ENCODE peak calls at places on chromosomes 7 and 10, in ten cellular contexts. I, P, N, L, S, Y, R, G, T and J are unnamed samples.

GRCh38 chr7:82288769-82289535 is 154.6 kb downstream of the CACNA2D1 start:
- DNase-seq in S (no peak), P (no peak), N (no peak), L (no peak), R (no peak), Y (no peak), T (peak), I (no peak), G (no peak), J (no peak)

GRCh38 chr10:50510517-50511473 is 113.0 kb downstream of the SGMS1 start:
- DNase-seq in L (no peak), N (no peak), P (no peak), I (peak), R (no peak), T (no peak), G (no peak), S (peak), Y (no peak), J (no peak)

GRCh38 chr10:100743626-100744135 is 1.7 kb upstream of the PAX2 start:
- DNase-seq in R (peak), G (peak), P (peak), S (peak), Y (peak), I (peak), T (peak), L (no peak), N (no peak), J (no peak)

GRCh38 chr10:71427246-71427645 is 30.5 kb downstream of the CDH23 start:
- DNase-seq in I (no peak), R (no peak), P (no peak), N (no peak), Y (no peak), S (no peak), G (no peak), T (no peak), L (no peak), J (no peak)

GRCh38 chr10:24255115-24255895 is 46.4 kb downstream of the KIAA1217 start:
- DNase-seq in G (no peak), P (no peak), T (peak), Y (no peak), R (no peak), N (no peak), S (no peak), L (no peak), I (peak), J (no peak)

GRCh38 chr7:80410081-80410480 is 101.8 kb downstream of the GNAT3 start:
- DNase-seq in P (peak), N (no peak), G (no peak), Y (peak), R (no peak), T (no peak), I (peak), L (no peak), S (no peak), J (no peak)

GRCh38 chr7:3032256-3032655 is 11.4 kb downstream of the CARD11 start:
- DNase-seq in G (no peak), R (no peak), Y (no peak), P (no peak), T (no peak), N (no peak), I (no peak), S (no peak), L (no peak), J (no peak)

GRCh38 chr10:123139165-123139520 is 3.4 kb downstream of the HMX3 start:
- DNase-seq in N (no peak), G (no peak), R (no peak), S (no peak), P (no peak), L (no peak), T (no peak), I (no peak), Y (no peak), J (no peak)

GRCh38 chr10:84270708-84271107 is 25.9 kb downstream of the RGR start:
- DNase-seq in S (no peak), G (no peak), T (peak), I (no peak), P (no peak), Y (no peak), R (no peak), N (no peak), L (no peak), J (peak)

GRCh38 chr10:77989081-77989724 is 40.1 kb downstream of the POLR3A start:
- DNase-seq in N (no peak), I (no peak), G (no peak), R (no peak), P (peak), Y (peak), T (no peak), L (no peak), S (no peak), J (no peak)

GRCh38 chr10:77673086-77673485 is 35.5 kb upstream of the KCNMA1 start:
- DNase-seq in T (no peak), S (no peak), Y (no peak), P (peak), I (peak), L (no peak), N (no peak), G (no peak), R (no peak), J (no peak)

GRCh38 chr7:84049034-84049433 is 145.6 kb downstream of the SEMA3A start:
- DNase-seq in R (no peak), P (no peak), G (no peak), L (no peak), Y (no peak), S (no peak), T (no peak), N (no peak), I (peak), J (no peak)

GRCh38 chr10:68251146-68251545 is 19.2 kb upstream of the ATOH7 start:
- DNase-seq in N (no peak), G (no peak), T (peak), S (no peak), P (no peak), R (no peak), I (no peak), Y (no peak), L (no peak), J (no peak)

GRCh38 chr7:74665296-74665938 is 7.9 kb downstream of the GTF2I start:
- DNase-seq in T (no peak), P (no peak), Y (no peak), I (no peak), N (no peak), R (no peak), S (no peak), G (no peak), L (no peak), J (no peak)

GRCh38 chr10:125025341-125025740 is 83.4 kb downstream of the ZRANB1 start:
- DNase-seq in P (peak), G (no peak), N (no peak), Y (no peak), I (no peak), S (peak), R (no peak), L (no peak), T (no peak), J (no peak)

GRCh38 chr7:80841566-80842478 is 77.0 kb downstream of the SEMA3C start:
- DNase-seq in Y (no peak), S (peak), R (no peak), G (no peak), I (no peak), L (no peak), T (no peak), P (no peak), N (no peak), J (no peak)

GRCh38 chr10:44703241-44704155 is 207.6 kb upstream of the TMEM72 start:
- DNase-seq in Y (peak), N (no peak), L (no peak), T (no peak), P (peak), S (peak), I (peak), G (peak), R (no peak), J (no peak)

GRCh38 chr7:39417642-39418041 is 148.6 kb upstream of the YAE1 start:
- DNase-seq in R (no peak), N (no peak), L (no peak), I (no peak), T (no peak), P (no peak), Y (no peak), S (no peak), G (no peak), J (no peak)

GRCh38 chr7:120806669-120807068 is 51.3 kb downstream of the TSPAN12 start:
- DNase-seq in R (peak), G (no peak), L (no peak), P (peak), S (peak), N (no peak), I (peak), T (no peak), Y (peak), J (no peak)

GRCh38 chr7:44374007-44374763 is 48.8 kb upstream of the CAMK2B start:
- DNase-seq in P (no peak), L (no peak), G (no peak), T (no peak), R (no peak), S (no peak), N (no peak), Y (no peak), I (no peak), J (no peak)

GRCh38 chr10:67004690-67005089 is 78.9 kb downstream of the LRRTM3 start:
- DNase-seq in P (no peak), T (no peak), Y (no peak), S (no peak), G (no peak), N (no peak), I (no peak), L (no peak), R (no peak), J (no peak)

GRCh38 chr7:92635538-92635937 is 45.3 kb upstream of the FAM133B start:
- DNase-seq in S (no peak), Y (no peak), P (no peak), R (no peak), L (no peak), I (no peak), T (no peak), N (no peak), G (no peak), J (no peak)

GRCh38 chr10:86698207-86698940 is 30.1 kb downstream of the LDB3 start:
- DNase-seq in R (no peak), L (no peak), S (no peak), T (no peak), I (no peak), Y (no peak), P (no peak), N (no peak), G (no peak), J (no peak)

GRCh38 chr7:115478426-115478825 is 552.1 kb downstream of the TFEC start:
- DNase-seq in T (no peak), S (no peak), G (no peak), P (no peak), Y (peak), I (no peak), L (no peak), R (no peak), N (no peak), J (no peak)

GRCh38 chr7:139680676-139681462 is 96.9 kb downstream of the HIPK2 start:
- DNase-seq in N (no peak), L (no peak), Y (peak), G (peak), P (peak), I (peak), R (no peak), T (peak), S (peak), J (no peak)

GRCh38 chr7:55152490-55152889 is 133.7 kb downstream of the EGFR start:
- DNase-seq in I (no peak), T (no peak), L (no peak), Y (no peak), S (no peak), R (no peak), G (no peak), N (no peak), P (no peak), J (no peak)

GRCh38 chr7:66883716-66884115 is 37.3 kb upstream of the TMEM248 start:
- DNase-seq in P (peak), Y (peak), G (no peak), I (peak), R (no peak), N (no peak), T (no peak), L (no peak), S (peak), J (no peak)

GRCh38 chr7:133052357-133052756 is 29.5 kb downstream of the CHCHD3 start:
- DNase-seq in P (no peak), R (no peak), S (no peak), G (no peak), I (peak), N (no peak), L (no peak), T (no peak), Y (peak), J (no peak)

GRCh38 chr10:132671171-132672154 is 114.5 kb downstream of the NKX6-2 start:
- DNase-seq in T (no peak), S (no peak), N (no peak), P (no peak), L (no peak), I (no peak), G (no peak), Y (no peak), R (no peak), J (no peak)

GRCh38 chr10:986137-986825 is 2.0 kb upstream of the GTPBP4 start:
- DNase-seq in G (no peak), P (peak), L (no peak), R (no peak), I (peak), Y (peak), S (no peak), N (peak), T (no peak), J (peak)

GRCh38 chr7:6159097-6159483 is 113.3 kb downstream of the CYTH3 start:
- DNase-seq in Y (no peak), L (no peak), I (no peak), P (peak), G (no peak), S (peak), N (no peak), T (no peak), R (no peak), J (no peak)

GRCh38 chr7:96118449-96119001 is 203.4 kb downstream of the SLC25A13 start:
- DNase-seq in R (no peak), L (no peak), G (no peak), I (peak), T (no peak), Y (no peak), P (no peak), S (no peak), N (no peak), J (no peak)

GRCh38 chr7:98996162-98996552 is 117.8 kb downstream of the TRRAP start:
- DNase-seq in G (no peak), I (no peak), P (no peak), T (no peak), Y (no peak), S (no peak), N (no peak), R (no peak), L (no peak), J (no peak)

GRCh38 chr10:122981066-122981464 is 864 bp downstream of the PSTK start:
- DNase-seq in P (peak), G (peak), N (no peak), S (peak), I (peak), L (no peak), R (peak), T (peak), Y (peak), J (no peak)

GRCh38 chr7:65731562-65732035 is 141.3 kb upstream of the VKORC1L1 start:
- DNase-seq in S (peak), Y (peak), R (peak), P (no peak), L (no peak), I (no peak), N (no peak), T (peak), G (no peak), J (no peak)

GRCh38 chr7:84372155-84372621 is 177.6 kb upstream of the SEMA3A start:
- DNase-seq in I (peak), T (no peak), S (peak), Y (peak), L (no peak), R (no peak), N (no peak), G (peak), P (peak), J (no peak)

GRCh38 chr10:132624847-132625839 is 87.6 kb downstream of the INPP5A start:
- DNase-seq in P (peak), R (no peak), T (no peak), Y (peak), I (no peak), S (no peak), G (no peak), N (no peak), L (no peak), J (no peak)

GRCh38 chr10:116272497-116273221 is at the start of gene GFRA1:
- DNase-seq in I (no peak), R (peak), G (no peak), N (no peak), T (no peak), P (peak), S (peak), Y (no peak), L (no peak), J (no peak)

GRCh38 chr7:16933296-16934248 is 51.8 kb upstream of the AGR3 start:
- DNase-seq in L (no peak), S (no peak), R (no peak), G (no peak), P (no peak), T (no peak), I (no peak), N (no peak), Y (no peak), J (no peak)